ENCODE peak calls at places on chromosomes 4 and X, in seven cellular contexts. E is colonic mucosa, L is transverse colon, Y is astrocyte of the spinal cord, N is HFFc6, Z is MM.1S, V is H9. K is an unnamed sample.
A peak's percentile ranks its signal among the peaks of the same experiment; 100 is the strongest.

GRCh38 chrX:46642145-46642544 is 68.6 kb downstream of the CHST7 start:
- DNase-seq in Z (peak; percentile 53), L (no peak), Y (peak; percentile 12), N (peak; percentile 2), V (no peak), E (no peak), K (no peak)

GRCh38 chr4:96524311-96524875 is 684.5 kb downstream of the PDHA2 start:
- DNase-seq in N (no peak), V (no peak), E (no peak), Z (no peak), L (no peak), Y (no peak), K (no peak)

GRCh38 chr4:114093221-114093715 is 113.8 kb upstream of the ARSJ start:
- DNase-seq in Z (no peak), N (no peak), Y (no peak), L (no peak), E (no peak), V (no peak), K (no peak)

GRCh38 chr4:76624271-76624681 is 189.2 kb downstream of the SHROOM3 start:
- DNase-seq in Y (peak; percentile 97), V (peak; percentile 46), E (no peak), L (no peak), Z (no peak), N (peak; percentile 96), K (no peak)

GRCh38 chr4:77931452-77932135 is 69.0 kb downstream of the MRPL1 start:
- DNase-seq in E (no peak), Z (no peak), V (no peak), L (no peak), Y (peak; percentile 50), N (peak; percentile 70), K (no peak)

GRCh38 chr4:55393461-55394320 is 2.1 kb upstream of the TMEM165 start:
- DNase-seq in L (no peak), V (no peak), Y (no peak), N (no peak), E (peak; percentile 31), Z (no peak), K (no peak)

GRCh38 chr4:105196523-105197145 is 50.0 kb downstream of the TET2 start:
- DNase-seq in Z (no peak), N (no peak), L (no peak), Y (peak; percentile 31), V (no peak), E (no peak), K (no peak)

GRCh38 chr4:152052431-152053057 is 291.7 kb upstream of the GATB start:
- DNase-seq in V (no peak), L (no peak), E (no peak), N (peak; percentile 36), Y (peak; percentile 59), Z (no peak), K (no peak)

GRCh38 chr4:148299337-148299736 is 142.9 kb downstream of the NR3C2 start:
- DNase-seq in V (no peak), N (no peak), Z (no peak), L (no peak), E (no peak), Y (no peak), K (no peak)

GRCh38 chrX:38803286-38803608 is 2.0 kb downstream of the MID1IP1 start:
- DNase-seq in L (no peak), Z (peak; percentile 10), N (no peak), Y (no peak), E (no peak), V (no peak), K (no peak)

GRCh38 chr4:105133976-105134375 is 12.7 kb upstream of the TET2 start:
- DNase-seq in N (no peak), E (no peak), Z (no peak), V (no peak), L (no peak), Y (no peak), K (no peak)

GRCh38 chr4:48223633-48224295 is 45.9 kb downstream of the TEC start:
- DNase-seq in V (no peak), Y (peak; percentile 57), N (no peak), Z (no peak), E (no peak), L (no peak), K (no peak)

GRCh38 chrX:132407704-132408103 is 81.1 kb downstream of the MBNL3 start:
- DNase-seq in Z (no peak), E (no peak), V (no peak), L (no peak), N (no peak), Y (no peak), K (no peak)

GRCh38 chr4:106795326-106795725 is 240.8 kb downstream of the DKK2 start:
- DNase-seq in L (no peak), N (no peak), Z (no peak), Y (no peak), V (no peak), E (no peak), K (no peak)

GRCh38 chrX:16076834-16077233 is 46.5 kb upstream of the GRPR start:
- DNase-seq in L (no peak), V (no peak), N (no peak), Z (no peak), Y (no peak), E (no peak), K (no peak)

GRCh38 chrX:94435799-94436198 is 761.8 kb downstream of the FAM133A start:
- DNase-seq in N (no peak), E (no peak), V (no peak), Z (no peak), L (no peak), Y (no peak), K (no peak)

GRCh38 chrX:39855748-39856129 is 242.0 kb downstream of the BCOR start:
- DNase-seq in Y (no peak), E (peak; percentile 66), Z (peak; percentile 94), L (peak; percentile 62), V (peak; percentile 76), N (no peak), K (no peak)

GRCh38 chr4:6021831-6022606 is 3.8 kb upstream of the C4orf50 start:
- DNase-seq in L (no peak), E (no peak), Z (peak; percentile 64), V (no peak), N (no peak), Y (no peak), K (peak; percentile 72)

GRCh38 chr4:8504279-8505007 is 63.9 kb downstream of the TRMT44 start:
- DNase-seq in Z (no peak), Y (no peak), V (no peak), E (no peak), L (peak; percentile 18), N (no peak), K (no peak)

GRCh38 chrX:72100824-72101351 is 30.8 kb downstream of the RTL5 start:
- DNase-seq in Y (no peak), E (no peak), V (no peak), N (no peak), L (peak; percentile 41), Z (peak; percentile 58), K (no peak)

GRCh38 chr4:140691369-140691768 is 64.8 kb downstream of the TBC1D9 start:
- DNase-seq in Y (peak; percentile 44), E (no peak), L (no peak), N (no peak), Z (no peak), V (no peak), K (no peak)

GRCh38 chr4:4344915-4345527 is 41.9 kb upstream of the NSG1 start:
- DNase-seq in E (no peak), N (no peak), V (no peak), Y (no peak), Z (peak; percentile 96), L (peak; percentile 40), K (no peak)

GRCh38 chr4:146134761-146135160 is 40.8 kb upstream of the LSM6 start:
- DNase-seq in L (peak; percentile 78), V (no peak), N (no peak), Z (no peak), Y (peak; percentile 56), E (peak; percentile 76), K (no peak)

GRCh38 chr4:86895692-86896488 is 3.7 kb upstream of the C4orf36 start:
- DNase-seq in V (no peak), N (peak; percentile 80), L (no peak), Z (peak; percentile 68), Y (peak; percentile 78), E (no peak), K (no peak)

GRCh38 chr4:69239777-69240176 is 25.2 kb upstream of the UGT2B11 start:
- DNase-seq in Z (no peak), V (no peak), Y (no peak), N (no peak), L (no peak), E (peak; percentile 34), K (no peak)

DNA sequence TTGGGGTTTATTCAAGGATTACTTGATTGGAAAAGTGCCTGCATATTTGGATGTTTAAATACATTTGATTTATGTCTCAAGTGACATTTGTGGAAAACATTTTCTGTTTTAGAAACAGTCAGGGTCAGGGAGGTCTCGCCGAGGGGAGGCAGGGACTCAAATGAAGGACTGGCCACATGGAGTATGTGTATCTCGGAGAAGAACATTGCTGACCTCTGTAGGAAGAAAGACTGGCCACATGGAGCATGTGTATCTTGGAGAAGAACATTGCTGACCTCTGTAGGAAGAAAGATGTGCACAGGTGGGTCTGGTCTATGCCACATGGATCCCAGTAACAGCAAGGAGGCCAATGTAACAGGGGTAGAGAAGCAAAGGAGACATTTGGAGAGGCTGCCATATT is 233.6 kb downstream of the TRIML1 start:
- DNase-seq in V (no peak), L (no peak), Y (no peak), E (no peak), N (no peak), Z (no peak), K (no peak)
- TF ChIP-seq CTCF in V (peak; percentile 27), L (no peak), Y (no peak), E (peak; percentile 14), N (no peak), Z (no peak), K (peak; percentile 77)

DNA sequence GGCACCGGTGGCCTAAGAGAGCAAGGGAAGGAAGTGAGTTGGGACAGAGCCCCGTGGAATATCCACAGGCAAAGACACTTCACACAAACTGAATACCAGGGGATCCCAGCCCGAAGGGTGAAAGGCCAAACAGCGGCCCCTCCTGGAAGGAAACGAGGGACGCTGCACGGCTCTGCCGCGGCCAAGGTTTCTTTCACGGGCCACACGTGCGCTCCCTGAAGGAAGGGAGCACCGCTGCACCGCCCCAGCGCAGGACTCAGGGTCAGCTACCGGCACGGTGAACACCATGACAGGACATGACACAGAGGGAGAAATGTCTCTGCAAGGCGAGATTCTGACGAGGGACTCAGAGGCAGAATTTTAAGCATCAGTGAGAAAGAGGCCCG is 31.5 kb upstream of the GTPBP6 start:
- DNase-seq in Z (no peak), L (no peak), V (no peak), Y (no peak), N (no peak), E (no peak), K (peak; percentile 77)
- TF ChIP-seq CTCF in Z (no peak), L (no peak), V (peak; percentile 35), Y (no peak), N (no peak), E (no peak), K (no peak)

DNA sequence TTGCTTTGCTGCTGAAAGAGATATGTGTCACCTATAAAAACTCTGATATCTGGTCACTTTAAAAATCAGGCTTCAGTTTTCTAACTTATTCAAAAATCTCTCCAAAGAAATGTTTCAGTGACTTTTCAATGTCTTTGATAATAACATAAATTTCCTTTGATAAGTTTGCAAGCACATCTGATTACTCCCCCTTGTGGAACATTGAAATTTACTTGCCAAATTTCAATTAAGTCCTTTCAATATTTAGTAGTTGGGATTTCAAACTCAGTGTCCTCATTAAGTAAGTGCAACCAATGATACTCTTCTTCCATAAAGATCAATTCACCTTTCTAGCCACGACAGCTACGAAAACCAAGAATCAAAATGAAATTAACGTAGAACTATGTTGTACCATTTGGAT is 151.3 kb upstream of the FAM47C start:
- DNase-seq in Z (no peak), N (no peak), V (no peak), L (no peak), Y (peak; percentile 3), E (no peak), K (no peak)
- TF ChIP-seq CTCF in Z (peak; percentile 5), N (peak; percentile 32), V (peak; percentile 10), L (no peak), Y (no peak), E (no peak), K (peak; percentile 62)

GRCh38 chr4:53601251-53601764 is 10.0 kb upstream of the LNX1 start:
- DNase-seq in N (no peak), Z (peak; percentile 6), V (peak; percentile 79), E (peak; percentile 45), L (peak; percentile 29), Y (no peak), K (no peak)
- TF ChIP-seq CTCF in N (peak; percentile 52), Z (peak; percentile 25), V (peak; percentile 80), E (no peak), L (peak; percentile 17), Y (peak; percentile 24), K (peak; percentile 54)